ENCODE peak calls at places on chromosomes 7 and 10, in five cellular contexts. A is M059J, U is T-cell, L is NT2/D1, S is frontal cortex. W is an unnamed sample.

GRCh38 chr7:29442146-29442545 is 121.5 kb upstream of the PRR15 start:
- DNase-seq in A (peak; percentile 66), U (no peak), L (peak; percentile 60), S (no peak), W (no peak)

GRCh38 chr10:18699849-18700554 is 40.8 kb downstream of the ARL5B start:
- DNase-seq in A (no peak), U (no peak), L (no peak), S (no peak), W (no peak)

GRCh38 chr10:132975976-132976682 is 33.8 kb upstream of the CFAP46 start:
- DNase-seq in A (no peak), U (no peak), L (no peak), S (no peak), W (no peak)

GRCh38 chr10:127928021-127928806 is 21.3 kb downstream of the PTPRE start:
- DNase-seq in A (peak; percentile 88), U (no peak), L (no peak), S (no peak), W (no peak)

GRCh38 chr10:99711129-99711719 is 20.7 kb downstream of the COX15 start:
- DNase-seq in A (peak; percentile 65), U (peak; percentile 16), L (peak; percentile 20), S (no peak), W (no peak)

GRCh38 chr7:70334883-70335282 is 736.6 kb downstream of the AUTS2 start:
- DNase-seq in A (no peak), U (peak; percentile 9), L (no peak), S (no peak), W (no peak)

GRCh38 chr7:29146888-29147609 is 712 bp upstream of the CPVL start:
- DNase-seq in A (peak; percentile 34), U (no peak), L (no peak), S (no peak), W (no peak)

GRCh38 chr10:48224979-48225560 is 49.4 kb downstream of the FRMPD2 start:
- DNase-seq in A (peak; percentile 46), U (no peak), L (no peak), S (no peak), W (no peak)

GRCh38 chr7:117666019-117666418 is 186.2 kb downstream of the CFTR start:
- DNase-seq in A (peak; percentile 84), U (no peak), L (no peak), S (no peak), W (no peak)

GRCh38 chr7:117386125-117386709 is 41.1 kb downstream of the ASZ1 start:
- DNase-seq in A (peak; percentile 62), U (no peak), L (no peak), S (no peak), W (no peak)

GRCh38 chr10:70381491-70382421 is 669 bp downstream of the LRRC20 start:
- DNase-seq in A (peak; percentile 44), U (peak; percentile 43), L (no peak), S (peak; percentile 54), W (peak; percentile 67)

GRCh38 chr10:121217331-121217730 is 366.2 kb downstream of the WDR11 start:
- DNase-seq in A (no peak), U (no peak), L (no peak), S (no peak), W (no peak)

GRCh38 chr7:115087437-115087836 is 165.5 kb downstream of the MDFIC start:
- DNase-seq in A (peak; percentile 79), U (no peak), L (no peak), S (no peak), W (no peak)

GRCh38 chr10:43809211-43809930 is 160.7 kb upstream of the ZNF32 start:
- DNase-seq in A (peak; percentile 95), U (no peak), L (no peak), S (no peak), W (no peak)

GRCh38 chr7:79050592-79050991 is 402.9 kb downstream of the MAGI2 start:
- DNase-seq in A (peak; percentile 96), U (no peak), L (peak; percentile 3), S (no peak), W (no peak)

GRCh38 chr10:110643670-110644597 is at the start of gene RBM20:
- DNase-seq in A (peak; percentile 31), U (peak; percentile 19), L (no peak), S (peak; percentile 38), W (peak; percentile 41)

GRCh38 chr10:49290131-49290530 is 8.8 kb upstream of the C10orf71 start:
- DNase-seq in A (no peak), U (no peak), L (no peak), S (no peak), W (no peak)

GRCh38 chr10:4127518-4128315 is 342.7 kb upstream of the KLF6 start:
- DNase-seq in A (no peak), U (no peak), L (peak; percentile 39), S (no peak), W (no peak)

GRCh38 chr10:84537447-84537931 is 209.1 kb downstream of the CCSER2 start:
- DNase-seq in A (peak; percentile 61), U (peak; percentile 33), L (peak; percentile 39), S (peak; percentile 60), W (peak; percentile 39)

GRCh38 chr10:91901784-91902677 is 7.3 kb downstream of the FGFBP3 start:
- DNase-seq in A (peak; percentile 93), U (no peak), L (no peak), S (no peak), W (no peak)

W was measured in 8988T.